ENCODE peak calls at places on chromosomes 12 and 14, in four cellular contexts. Z is HCT116, F is ascending aorta, X is A673. U is an unnamed sample.

GRCh38 chr12:48979602-48980388 is 1.7 kb downstream of the WNT1 start:
- DNase-seq in Z (no peak), F (no peak), X (no peak), U (no peak)

GRCh38 chr12:71162832-71163711 is 5.3 kb upstream of the TSPAN8 start:
- DNase-seq in Z (no peak), F (no peak), X (no peak), U (no peak)

GRCh38 chr12:24534632-24535031 is 414.3 kb downstream of the BCAT1 start:
- DNase-seq in Z (no peak), F (no peak), X (no peak), U (peak; percentile 48)

GRCh38 chr12:41368006-41368405 is 179.9 kb downstream of the PDZRN4 start:
- DNase-seq in Z (peak; percentile 7), F (no peak), X (peak; percentile 23), U (no peak)

GRCh38 chr12:93323625-93324165 is 54.0 kb upstream of the NUDT4 start:
- DNase-seq in Z (no peak), F (no peak), X (no peak), U (no peak)

GRCh38 chr12:59636945-59637656 is 41.3 kb downstream of the SLC16A7 start:
- DNase-seq in Z (no peak), F (no peak), X (no peak), U (no peak)

GRCh38 chr12:71636704-71637115 is 26.9 kb downstream of the ZFC3H1 start:
- DNase-seq in Z (peak; percentile 57), F (no peak), X (peak; percentile 86), U (no peak)

GRCh38 chr12:7017870-7018349 is 366 bp downstream of the LPCAT3 start:
- DNase-seq in Z (no peak), F (no peak), X (peak; percentile 88), U (no peak)

GRCh38 chr14:54147285-54147684 is 190.7 kb upstream of the BMP4 start:
- DNase-seq in Z (no peak), F (no peak), X (peak; percentile 96), U (peak; percentile 15)

GRCh38 chr12:96225003-96225855 is 31.1 kb downstream of the ELK3 start:
- DNase-seq in Z (no peak), F (peak; percentile 38), X (peak; percentile 40), U (no peak)

GRCh38 chr12:124898200-124898950 is 16.1 kb downstream of the UBC start:
- DNase-seq in Z (no peak), F (no peak), X (peak; percentile 85), U (no peak)

GRCh38 chr12:5451251-5451650 is 19.3 kb downstream of the NTF3 start:
- DNase-seq in Z (no peak), F (no peak), X (no peak), U (no peak)

GRCh38 chr12:49636574-49636973 is 13.2 kb downstream of the PRPF40B start:
- DNase-seq in Z (no peak), F (no peak), X (no peak), U (no peak)

GRCh38 chr12:51401020-51401419 is 9.8 kb upstream of the GALNT6 start:
- DNase-seq in Z (no peak), F (no peak), X (no peak), U (no peak)

GRCh38 chr12:591167-591570 is 72.1 kb downstream of the NINJ2 start:
- DNase-seq in Z (no peak), F (peak; percentile 59), X (no peak), U (peak; percentile 78)

GRCh38 chr14:78598046-78598652 is 428.0 kb downstream of the NRXN3 start:
- DNase-seq in Z (peak; percentile 29), F (no peak), X (peak; percentile 69), U (peak; percentile 17)

DNA sequence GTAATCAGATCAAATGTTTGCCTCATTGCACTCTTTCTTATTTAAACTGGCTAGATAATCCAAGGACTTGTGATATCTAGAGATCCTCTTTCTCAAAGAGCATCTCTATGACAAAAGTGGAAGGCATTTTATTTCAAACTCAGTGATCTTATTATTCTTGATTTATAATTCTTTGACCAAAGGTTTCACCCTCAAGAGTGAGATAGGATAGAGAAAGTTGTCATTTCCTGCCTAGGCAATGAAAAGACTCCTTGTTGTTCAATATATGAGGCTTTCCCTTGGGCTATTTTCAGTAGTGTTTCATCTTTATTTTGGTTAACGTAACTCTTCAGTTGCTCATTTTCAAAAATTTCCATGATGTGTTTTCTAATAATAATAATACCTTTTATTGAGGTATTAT is 18.0 kb upstream of the INSM2 start:
- DNase-seq in Z (no peak), F (no peak), X (no peak), U (no peak)
- H3K27ac ChIP-seq in Z (no peak overlapping the region), F (no peak overlapping the region), X (no peak overlapping the region), U (no peak overlapping the region)

GRCh38 chr14:85528080-85528881 is 1.7 kb upstream of the FLRT2 start:
- DNase-seq in Z (no peak), F (no peak), X (peak; percentile 90), U (no peak)
- H3K27me3 ChIP-seq in Z (no peaks in the 10 kb centered on the region), F (no peaks in the 10 kb centered on the region), X (no peaks in the 10 kb centered on the region), U (peaks cover 48% of the 10 kb centered on the region)

GRCh38 chr14:50875359-50876090 is 3.7 kb downstream of the ABHD12B start:
- DNase-seq in Z (no peak), F (no peak), X (no peak), U (no peak)

GRCh38 chr14:50871914-50872732 is at the start of gene ABHD12B:
- DNase-seq in Z (no peak), F (no peak), X (no peak), U (no peak)

GRCh38 chr14:50871223-50871622 is 630 bp upstream of the ABHD12B start:
- DNase-seq in Z (no peak), F (no peak), X (peak; percentile 12), U (no peak)

DNA sequence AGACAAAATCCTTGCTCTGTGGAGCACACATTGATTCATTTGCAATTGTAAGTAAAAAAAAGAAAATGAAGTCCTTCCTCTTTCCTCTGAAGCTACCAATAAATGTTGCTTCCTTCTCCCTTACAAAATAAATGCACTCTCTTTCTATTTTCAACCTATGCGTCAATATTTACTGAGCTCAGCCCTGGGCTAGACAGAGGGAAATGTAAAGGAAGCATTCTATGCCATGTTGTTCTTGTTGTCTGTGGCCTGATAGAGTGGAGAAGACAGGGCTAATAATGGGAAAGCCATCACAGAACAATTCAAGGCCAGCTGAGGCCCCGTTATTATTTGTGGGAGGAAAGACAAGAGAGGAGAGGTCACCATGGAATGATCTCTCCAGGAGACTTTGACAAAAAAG is 3.0 kb downstream of the ABHD12B start:
- DNase-seq in Z (no peak), F (no peak), X (no peak), U (no peak)
- H3K27ac ChIP-seq in Z (no peak overlapping the region), F (no peak overlapping the region), X (no peak overlapping the region), U (no peak overlapping the region)

GRCh38 chr14:69573205-69573840 is 1.3 kb downstream of the CCDC177 start:
- DNase-seq in Z (no peak), F (no peak), X (peak; percentile 41), U (no peak)
- H3K27me3 ChIP-seq in Z (peaks cover 5% of the 10 kb centered on the region), F (peaks cover 25% of the 10 kb centered on the region), X (peaks cover 92% of the 10 kb centered on the region), U (peaks cover 100% of the 10 kb centered on the region)

GRCh38 chr14:67942311-67942710 is 122.7 kb downstream of the RAD51B start:
- DNase-seq in Z (no peak), F (no peak), X (no peak), U (no peak)
- H3K27ac ChIP-seq in Z (peak overlapping the region; percentile 83), F (peak overlapping the region; percentile 77), X (no peak overlapping the region), U (peak overlapping the region; percentile 79)

DNA sequence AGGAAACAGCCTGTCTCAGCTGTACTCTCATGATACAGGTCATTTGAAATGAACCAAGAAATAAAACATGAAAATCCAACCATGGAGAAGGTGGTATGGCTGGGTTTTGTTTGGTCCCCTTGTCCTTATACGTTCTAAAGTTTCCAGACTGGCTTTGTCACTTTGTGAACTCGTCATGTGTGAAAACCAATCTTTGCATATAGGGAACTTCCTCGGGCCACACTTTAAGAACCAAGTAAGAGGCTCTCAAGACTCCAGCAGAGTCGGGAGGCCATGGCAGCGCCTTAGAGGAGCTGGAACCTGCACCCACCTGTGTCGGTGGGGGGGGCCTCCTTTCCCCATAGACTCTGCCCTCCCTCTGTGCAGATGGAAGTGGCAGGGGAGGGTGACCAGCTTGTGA is 125.2 kb downstream of the ESRRB start:
- DNase-seq in Z (no peak), F (no peak), X (no peak), U (no peak)
- H3K27me3 ChIP-seq in Z (peaks cover 5% of the 10 kb centered on the region), F (no peaks in the 10 kb centered on the region), X (no peaks in the 10 kb centered on the region), U (peaks cover 13% of the 10 kb centered on the region)

U was measured in left ventricle myocardium inferior.